ENCODE peak calls at places on chromosomes 7 and 10, in nine cellular contexts. One of them, this sample, is unnamed.

GRCh38 chr7:148288592-148289151 is 301.9 kb upstream of the C7orf33 start:
- DNase-seq in NCI-H748 treated with DMSO at 0.1 percent for 48 hours: no peak
- DNase-seq in NCI-H460: no peak
- DNase-seq in GM23248: no peak
- DNase-seq in B cell: no peak
- DNase-seq in T1000: no peak
- DNase-seq in A549: no peak
- DNase-seq in LoVo: no peak
- DNase-seq in HTR-8/SVneo: no peak
- DNase-seq in this sample: no peak

GRCh38 chr7:108059526-108059925 is 56.6 kb upstream of the LAMB1 start:
- DNase-seq in NCI-H748 treated with DMSO at 0.1 percent for 48 hours: no peak
- DNase-seq in NCI-H460: no peak
- DNase-seq in GM23248: no peak
- DNase-seq in B cell: no peak
- DNase-seq in T1000: no peak
- DNase-seq in A549: no peak
- DNase-seq in LoVo: no peak
- DNase-seq in HTR-8/SVneo: no peak
- DNase-seq in this sample: no peak

GRCh38 chr10:98236866-98237265 is 31.1 kb downstream of the LOXL4 start:
- DNase-seq in NCI-H748 treated with DMSO at 0.1 percent for 48 hours: no peak
- DNase-seq in NCI-H460: no peak
- DNase-seq in GM23248: no peak
- DNase-seq in B cell: no peak
- DNase-seq in T1000: no peak
- DNase-seq in A549: no peak
- DNase-seq in LoVo: no peak
- DNase-seq in HTR-8/SVneo: no peak
- DNase-seq in this sample: no peak

GRCh38 chr7:4711634-4712033 is 29.5 kb downstream of the FOXK1 start:
- DNase-seq in NCI-H748 treated with DMSO at 0.1 percent for 48 hours: no peak
- DNase-seq in NCI-H460: no peak
- DNase-seq in GM23248: no peak
- DNase-seq in B cell: no peak
- DNase-seq in T1000: no peak
- DNase-seq in A549: no peak
- DNase-seq in LoVo: no peak
- DNase-seq in HTR-8/SVneo: no peak
- DNase-seq in this sample: no peak

GRCh38 chr10:114808982-114809381 is 12.6 kb upstream of the FHIP2A start:
- DNase-seq in NCI-H748 treated with DMSO at 0.1 percent for 48 hours: no peak
- DNase-seq in NCI-H460: no peak
- DNase-seq in GM23248: no peak
- DNase-seq in B cell: no peak
- DNase-seq in T1000: no peak
- DNase-seq in A549: no peak
- DNase-seq in LoVo: no peak
- DNase-seq in HTR-8/SVneo: no peak
- DNase-seq in this sample: no peak

GRCh38 chr10:102492344-102492939 is 10.1 kb downstream of the ACTR1A start:
- DNase-seq in NCI-H748 treated with DMSO at 0.1 percent for 48 hours: no peak
- DNase-seq in NCI-H460: no peak
- DNase-seq in GM23248: no peak
- DNase-seq in B cell: no peak
- DNase-seq in T1000: no peak
- DNase-seq in A549: no peak
- DNase-seq in LoVo: no peak
- DNase-seq in HTR-8/SVneo: no peak
- DNase-seq in this sample: no peak

GRCh38 chr7:143384741-143385631 is 3.8 kb downstream of the ZYX start:
- DNase-seq in NCI-H748 treated with DMSO at 0.1 percent for 48 hours: no peak
- DNase-seq in NCI-H460: no peak
- DNase-seq in GM23248: peak
- DNase-seq in B cell: peak
- DNase-seq in T1000: no peak
- DNase-seq in A549: no peak
- DNase-seq in LoVo: no peak
- DNase-seq in HTR-8/SVneo: no peak
- DNase-seq in this sample: no peak

GRCh38 chr10:29007748-29008610 is 280.9 kb upstream of the LYZL1 start:
- DNase-seq in NCI-H748 treated with DMSO at 0.1 percent for 48 hours: no peak
- DNase-seq in NCI-H460: no peak
- DNase-seq in GM23248: no peak
- DNase-seq in B cell: no peak
- DNase-seq in T1000: no peak
- DNase-seq in A549: no peak
- DNase-seq in LoVo: no peak
- DNase-seq in HTR-8/SVneo: no peak
- DNase-seq in this sample: no peak

GRCh38 chr10:110498982-110499795 is 1.5 kb downstream of the DUSP5 start:
- DNase-seq in NCI-H748 treated with DMSO at 0.1 percent for 48 hours: no peak
- DNase-seq in NCI-H460: peak
- DNase-seq in GM23248: peak
- DNase-seq in B cell: no peak
- DNase-seq in T1000: no peak
- DNase-seq in A549: no peak
- DNase-seq in LoVo: no peak
- DNase-seq in HTR-8/SVneo: no peak
- DNase-seq in this sample: peak

GRCh38 chr10:110512461-110513187 is 14.9 kb downstream of the DUSP5 start:
- DNase-seq in NCI-H748 treated with DMSO at 0.1 percent for 48 hours: no peak
- DNase-seq in NCI-H460: no peak
- DNase-seq in GM23248: peak
- DNase-seq in B cell: no peak
- DNase-seq in T1000: peak
- DNase-seq in A549: peak
- DNase-seq in LoVo: no peak
- DNase-seq in HTR-8/SVneo: no peak
- DNase-seq in this sample: no peak

GRCh38 chr7:116142374-116142773 is 68.0 kb upstream of the TES start:
- DNase-seq in NCI-H748 treated with DMSO at 0.1 percent for 48 hours: no peak
- DNase-seq in NCI-H460: no peak
- DNase-seq in GM23248: no peak
- DNase-seq in B cell: no peak
- DNase-seq in T1000: no peak
- DNase-seq in A549: no peak
- DNase-seq in LoVo: no peak
- DNase-seq in HTR-8/SVneo: no peak
- DNase-seq in this sample: no peak

GRCh38 chr10:5996696-5997095 is 19.4 kb upstream of the IL15RA start:
- DNase-seq in NCI-H748 treated with DMSO at 0.1 percent for 48 hours: no peak
- DNase-seq in NCI-H460: no peak
- DNase-seq in GM23248: no peak
- DNase-seq in B cell: no peak
- DNase-seq in T1000: no peak
- DNase-seq in A549: no peak
- DNase-seq in LoVo: no peak
- DNase-seq in HTR-8/SVneo: no peak
- DNase-seq in this sample: no peak

GRCh38 chr7:131231381-131232220 is 96.1 kb upstream of the MKLN1 start:
- DNase-seq in NCI-H748 treated with DMSO at 0.1 percent for 48 hours: no peak
- DNase-seq in NCI-H460: peak
- DNase-seq in GM23248: peak
- DNase-seq in B cell: peak
- DNase-seq in T1000: no peak
- DNase-seq in A549: no peak
- DNase-seq in LoVo: no peak
- DNase-seq in HTR-8/SVneo: no peak
- DNase-seq in this sample: no peak

GRCh38 chr7:68724965-68725364 is 873.3 kb upstream of the AUTS2 start:
- DNase-seq in NCI-H748 treated with DMSO at 0.1 percent for 48 hours: no peak
- DNase-seq in NCI-H460: no peak
- DNase-seq in GM23248: no peak
- DNase-seq in B cell: no peak
- DNase-seq in T1000: no peak
- DNase-seq in A549: no peak
- DNase-seq in LoVo: no peak
- DNase-seq in HTR-8/SVneo: no peak
- DNase-seq in this sample: no peak

GRCh38 chr10:86440874-86441838 is 74.6 kb upstream of the GRID1 start:
- DNase-seq in NCI-H748 treated with DMSO at 0.1 percent for 48 hours: no peak
- DNase-seq in NCI-H460: no peak
- DNase-seq in GM23248: peak
- DNase-seq in B cell: no peak
- DNase-seq in T1000: no peak
- DNase-seq in A549: peak
- DNase-seq in LoVo: no peak
- DNase-seq in HTR-8/SVneo: no peak
- DNase-seq in this sample: no peak

GRCh38 chr7:130154501-130155317 is 50.5 kb downstream of the TMEM209 start:
- DNase-seq in NCI-H748 treated with DMSO at 0.1 percent for 48 hours: no peak
- DNase-seq in NCI-H460: no peak
- DNase-seq in GM23248: no peak
- DNase-seq in B cell: no peak
- DNase-seq in T1000: no peak
- DNase-seq in A549: no peak
- DNase-seq in LoVo: no peak
- DNase-seq in HTR-8/SVneo: no peak
- DNase-seq in this sample: peak

GRCh38 chr7:92778972-92779371 is 57.4 kb downstream of the CDK6 start:
- DNase-seq in NCI-H748 treated with DMSO at 0.1 percent for 48 hours: no peak
- DNase-seq in NCI-H460: no peak
- DNase-seq in GM23248: peak
- DNase-seq in B cell: no peak
- DNase-seq in T1000: no peak
- DNase-seq in A549: no peak
- DNase-seq in LoVo: no peak
- DNase-seq in HTR-8/SVneo: no peak
- DNase-seq in this sample: no peak

GRCh38 chr10:96238889-96239624 is 32.3 kb downstream of the BLNK start:
- DNase-seq in NCI-H748 treated with DMSO at 0.1 percent for 48 hours: no peak
- DNase-seq in NCI-H460: no peak
- DNase-seq in GM23248: no peak
- DNase-seq in B cell: no peak
- DNase-seq in T1000: no peak
- DNase-seq in A549: no peak
- DNase-seq in LoVo: no peak
- DNase-seq in HTR-8/SVneo: no peak
- DNase-seq in this sample: no peak

GRCh38 chr7:12494354-12495024 is 76.0 kb upstream of the SCIN start:
- DNase-seq in NCI-H748 treated with DMSO at 0.1 percent for 48 hours: no peak
- DNase-seq in NCI-H460: no peak
- DNase-seq in GM23248: no peak
- DNase-seq in B cell: no peak
- DNase-seq in T1000: no peak
- DNase-seq in A549: no peak
- DNase-seq in LoVo: no peak
- DNase-seq in HTR-8/SVneo: no peak
- DNase-seq in this sample: no peak

GRCh38 chr7:2757904-2758672 is 70.1 kb downstream of the AMZ1 start:
- DNase-seq in NCI-H748 treated with DMSO at 0.1 percent for 48 hours: peak
- DNase-seq in NCI-H460: peak
- DNase-seq in GM23248: peak
- DNase-seq in B cell: no peak
- DNase-seq in T1000: peak
- DNase-seq in A549: peak
- DNase-seq in LoVo: peak
- DNase-seq in HTR-8/SVneo: peak
- DNase-seq in this sample: no peak

GRCh38 chr10:57979466-57979865 is 288.2 kb downstream of the IPMK start:
- DNase-seq in NCI-H748 treated with DMSO at 0.1 percent for 48 hours: no peak
- DNase-seq in NCI-H460: peak
- DNase-seq in GM23248: peak
- DNase-seq in B cell: no peak
- DNase-seq in T1000: no peak
- DNase-seq in A549: no peak
- DNase-seq in LoVo: no peak
- DNase-seq in HTR-8/SVneo: no peak
- DNase-seq in this sample: no peak

GRCh38 chr10:89389254-89389653 is 3.2 kb upstream of the IFIT1 start:
- DNase-seq in NCI-H748 treated with DMSO at 0.1 percent for 48 hours: peak
- DNase-seq in NCI-H460: peak
- DNase-seq in GM23248: peak
- DNase-seq in B cell: no peak
- DNase-seq in T1000: no peak
- DNase-seq in A549: no peak
- DNase-seq in LoVo: peak
- DNase-seq in HTR-8/SVneo: peak
- DNase-seq in this sample: no peak

GRCh38 chr7:106568680-106569499 is 92.1 kb downstream of the CCDC71L start:
- DNase-seq in NCI-H748 treated with DMSO at 0.1 percent for 48 hours: peak
- DNase-seq in NCI-H460: peak
- DNase-seq in GM23248: peak
- DNase-seq in B cell: no peak
- DNase-seq in T1000: no peak
- DNase-seq in A549: no peak
- DNase-seq in LoVo: peak
- DNase-seq in HTR-8/SVneo: peak
- DNase-seq in this sample: no peak

GRCh38 chr10:36003688-36004087 is 361.6 kb upstream of the FZD8 start:
- DNase-seq in NCI-H748 treated with DMSO at 0.1 percent for 48 hours: no peak
- DNase-seq in NCI-H460: no peak
- DNase-seq in GM23248: no peak
- DNase-seq in B cell: no peak
- DNase-seq in T1000: no peak
- DNase-seq in A549: no peak
- DNase-seq in LoVo: no peak
- DNase-seq in HTR-8/SVneo: no peak
- DNase-seq in this sample: no peak

GRCh38 chr10:118922226-118922625 is 107.3 kb upstream of the NANOS1 start:
- DNase-seq in NCI-H748 treated with DMSO at 0.1 percent for 48 hours: no peak
- DNase-seq in NCI-H460: no peak
- DNase-seq in GM23248: no peak
- DNase-seq in B cell: no peak
- DNase-seq in T1000: no peak
- DNase-seq in A549: no peak
- DNase-seq in LoVo: peak
- DNase-seq in HTR-8/SVneo: no peak
- DNase-seq in this sample: no peak

GRCh38 chr7:151608031-151608551 is 88.4 kb upstream of the RHEB start:
- DNase-seq in NCI-H748 treated with DMSO at 0.1 percent for 48 hours: no peak
- DNase-seq in NCI-H460: no peak
- DNase-seq in GM23248: no peak
- DNase-seq in B cell: no peak
- DNase-seq in T1000: no peak
- DNase-seq in A549: no peak
- DNase-seq in LoVo: peak
- DNase-seq in HTR-8/SVneo: no peak
- DNase-seq in this sample: no peak

GRCh38 chr7:105336009-105336408 is 52.7 kb downstream of the SRPK2 start:
- DNase-seq in NCI-H748 treated with DMSO at 0.1 percent for 48 hours: no peak
- DNase-seq in NCI-H460: no peak
- DNase-seq in GM23248: peak
- DNase-seq in B cell: no peak
- DNase-seq in T1000: no peak
- DNase-seq in A549: no peak
- DNase-seq in LoVo: no peak
- DNase-seq in HTR-8/SVneo: no peak
- DNase-seq in this sample: no peak

GRCh38 chr10:683448-684071 is 5.9 kb downstream of the DIP2C start:
- DNase-seq in NCI-H748 treated with DMSO at 0.1 percent for 48 hours: no peak
- DNase-seq in NCI-H460: peak
- DNase-seq in GM23248: peak
- DNase-seq in B cell: no peak
- DNase-seq in T1000: peak
- DNase-seq in A549: peak
- DNase-seq in LoVo: peak
- DNase-seq in HTR-8/SVneo: peak
- DNase-seq in this sample: no peak

GRCh38 chr10:99832439-99832838 is 50.0 kb downstream of the ABCC2 start:
- DNase-seq in NCI-H748 treated with DMSO at 0.1 percent for 48 hours: no peak
- DNase-seq in NCI-H460: no peak
- DNase-seq in GM23248: no peak
- DNase-seq in B cell: no peak
- DNase-seq in T1000: no peak
- DNase-seq in A549: no peak
- DNase-seq in LoVo: no peak
- DNase-seq in HTR-8/SVneo: no peak
- DNase-seq in this sample: no peak

This sample was measured in endothelial cell.